ENCODE peak calls at places on chromosome 22, in ten cellular contexts. O, P, S, H, F, D, I, R, U and C are unnamed samples.

GRCh38 chr22:27447316-27447715 is 354.2 kb downstream of the MN1 start:
- DNase-seq in H (no peak), O (no peak), P (no peak), D (no peak), I (no peak), R (no peak), F (no peak), S (no peak), U (no peak), C (no peak)

GRCh38 chr22:23915230-23915754 is 21.1 kb downstream of the MIF start:
- DNase-seq in I (no peak), U (no peak), R (no peak), O (no peak), H (no peak), D (no peak), S (no peak), F (peak; percentile 26), P (no peak), C (no peak)

GRCh38 chr22:41905411-41906202 is 9.3 kb downstream of the SHISA8 start:
- DNase-seq in R (no peak), O (no peak), S (no peak), U (no peak), I (no peak), H (no peak), F (no peak), D (no peak), P (no peak), C (no peak)

GRCh38 chr22:44214187-44214586 is 33.5 kb downstream of the PARVG start:
- DNase-seq in O (no peak), F (peak; percentile 36), H (no peak), D (no peak), P (no peak), U (no peak), R (no peak), S (no peak), I (no peak), C (no peak)

GRCh38 chr22:34866081-34866480 is 199.9 kb upstream of the ISX start:
- DNase-seq in U (no peak), D (no peak), S (no peak), I (no peak), P (no peak), O (no peak), F (no peak), R (no peak), H (no peak), C (no peak)

GRCh38 chr22:34886391-34886790 is 179.6 kb upstream of the ISX start:
- DNase-seq in I (no peak), H (no peak), S (peak; percentile 56), R (no peak), P (no peak), D (no peak), U (no peak), O (no peak), F (no peak), C (no peak)

GRCh38 chr22:28017859-28018258 is 98.8 kb upstream of the PITPNB start:
- DNase-seq in O (peak; percentile 71), S (no peak), R (no peak), F (no peak), U (no peak), I (no peak), H (no peak), P (no peak), D (no peak), C (no peak)

GRCh38 chr22:33130473-33130872 is 72.3 kb upstream of the SYN3 start:
- DNase-seq in H (no peak), I (no peak), P (no peak), S (no peak), F (no peak), U (no peak), O (no peak), R (no peak), D (no peak), C (no peak)

GRCh38 chr22:39433476-39434242 is 23.2 kb upstream of the MGAT3 start:
- DNase-seq in I (no peak), F (no peak), R (no peak), S (no peak), O (no peak), H (no peak), P (no peak), D (no peak), U (no peak), C (no peak)

GRCh38 chr22:39997939-39998726 is 3.4 kb downstream of the FAM83F start:
- DNase-seq in O (no peak), F (no peak), P (no peak), D (peak; percentile 89), H (no peak), R (no peak), U (no peak), I (no peak), S (peak; percentile 22), C (no peak)

GRCh38 chr22:39522567-39523300 is 2.4 kb downstream of the ATF4 start:
- DNase-seq in H (peak; percentile 51), R (peak; percentile 92), D (peak; percentile 82), P (no peak), I (peak; percentile 68), O (no peak), F (no peak), U (peak; percentile 71), S (peak; percentile 49), C (no peak)

GRCh38 chr22:28025333-28025732 is 106.3 kb upstream of the PITPNB start:
- DNase-seq in U (no peak), R (no peak), D (no peak), F (peak; percentile 32), P (peak; percentile 21), O (peak; percentile 70), H (no peak), S (no peak), I (no peak), C (no peak)

GRCh38 chr22:46536559-46537220 is 730 bp downstream of the CELSR1 start:
- DNase-seq in R (no peak), F (no peak), H (peak; percentile 51), O (no peak), S (no peak), U (no peak), D (no peak), P (no peak), I (no peak), C (no peak)
- H3K4me3 ChIP-seq in R (peak overlapping the region; percentile 63), F (peak overlapping the region; percentile 43), H (peak overlapping the region; percentile 90), O (peak overlapping the region; percentile 63), S (peak overlapping the region; percentile 48), U (no peak overlapping the region), D (peak overlapping the region; percentile 38), P (no peak overlapping the region), I (no peak overlapping the region), C (no peak overlapping the region)

DNA sequence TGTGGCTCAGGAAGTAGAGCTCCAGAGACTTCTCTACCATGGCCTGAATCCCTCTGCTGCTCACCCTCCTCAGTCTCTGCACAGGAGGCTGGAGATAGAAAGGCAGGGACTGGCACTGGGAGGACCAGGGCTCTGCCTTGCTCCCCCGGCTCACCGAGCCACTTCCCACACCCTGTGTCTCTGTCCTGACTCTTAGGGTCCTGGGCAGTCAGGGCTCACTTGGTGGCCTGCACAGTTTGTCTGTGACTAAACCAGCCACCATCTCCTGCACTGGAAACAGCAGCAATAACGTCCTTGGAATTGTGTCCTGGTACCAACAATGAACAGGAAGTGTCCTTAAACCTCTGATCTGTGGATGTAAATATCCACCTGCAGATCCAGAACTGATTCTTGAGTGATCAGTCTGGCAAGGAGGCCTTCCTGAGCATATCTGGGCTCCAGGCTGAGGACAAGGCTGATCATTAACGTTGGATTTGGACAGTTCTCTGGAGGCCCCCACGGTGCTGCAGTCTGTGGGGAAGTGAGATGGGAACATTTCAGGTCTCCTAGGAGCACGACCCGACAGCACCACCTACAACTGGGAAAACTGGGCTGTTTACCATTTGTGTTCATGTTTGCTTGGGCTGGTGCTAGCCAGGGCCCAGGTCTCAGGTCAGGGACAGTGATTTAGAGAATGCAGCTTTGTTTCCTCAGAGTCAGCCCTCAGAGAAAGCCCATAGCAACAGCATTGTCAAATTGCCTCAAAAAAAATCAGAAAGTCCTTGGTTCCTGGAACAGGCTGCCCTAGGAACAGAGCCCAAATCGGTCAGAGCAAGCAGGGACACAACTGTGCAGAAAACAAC is 82.5 kb downstream of the ZNF280B start:
- DNase-seq in D (no peak), F (no peak), H (no peak), U (no peak), S (no peak), R (no peak), O (no peak), P (peak; percentile 31), I (no peak), C (no peak)
- H3K4me1 ChIP-seq in D (no peaks in the 10 kb centered on the region), F (no peaks in the 10 kb centered on the region), H (no peaks in the 10 kb centered on the region), U (no peaks in the 10 kb centered on the region), S (no peaks in the 10 kb centered on the region), R (no peaks in the 10 kb centered on the region), O (no peaks in the 10 kb centered on the region), P (no peaks in the 10 kb centered on the region), I (no peaks in the 10 kb centered on the region), C (no peaks in the 10 kb centered on the region)

DNA sequence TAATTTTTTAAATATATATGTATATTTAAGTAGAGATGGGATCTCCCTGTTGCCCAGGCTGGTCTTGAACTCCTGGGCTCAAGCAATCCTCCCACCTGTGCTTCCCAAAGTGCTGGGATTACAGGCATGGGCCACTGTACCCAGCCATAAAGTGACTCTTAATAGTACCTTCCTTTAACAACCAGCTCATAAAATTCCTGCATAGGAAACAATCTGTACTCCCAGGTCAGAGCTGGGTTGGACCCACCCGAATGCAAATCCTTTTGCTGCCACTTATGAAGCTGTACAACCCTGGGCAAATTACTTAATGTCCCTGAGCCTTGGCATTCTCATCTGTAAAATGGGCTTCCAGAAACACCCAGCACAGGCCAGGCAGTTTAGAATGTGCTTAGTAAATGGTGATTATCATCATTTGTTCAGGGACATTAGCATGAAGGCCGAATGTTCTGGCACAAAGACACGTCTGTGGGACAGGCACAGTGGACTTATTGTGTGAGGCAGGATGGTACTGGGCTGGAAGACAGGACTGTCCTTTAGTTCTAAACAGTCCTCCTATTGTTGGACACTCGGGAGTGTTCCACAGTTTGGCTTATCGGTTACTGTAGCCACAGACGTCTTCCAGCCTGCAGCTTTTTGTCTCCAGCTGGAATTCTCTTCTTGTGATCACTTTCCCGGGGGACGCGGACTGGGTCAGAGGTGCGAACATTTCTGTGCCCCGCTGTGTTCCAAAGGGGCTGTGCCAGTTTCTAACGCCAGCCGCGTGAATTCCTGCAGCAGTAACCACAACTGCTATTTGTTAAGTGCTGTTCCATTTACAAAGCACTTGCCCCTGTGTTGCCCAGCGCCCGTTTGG is 6.0 kb downstream of the PDXP start:
- DNase-seq in R (no peak), F (no peak), U (no peak), P (no peak), I (no peak), O (no peak), D (no peak), H (no peak), S (no peak), C (no peak)
- H3K36me3 ChIP-seq in R (no peaks in the 10 kb centered on the region), F (peaks cover 6% of the 10 kb centered on the region), U (peaks cover 8% of the 10 kb centered on the region), P (peaks cover 60% of the 10 kb centered on the region), I (no peaks in the 10 kb centered on the region), O (peaks cover 8% of the 10 kb centered on the region), D (no peaks in the 10 kb centered on the region), H (peaks cover 3% of the 10 kb centered on the region), S (no peaks in the 10 kb centered on the region), C (no peaks in the 10 kb centered on the region)

DNA sequence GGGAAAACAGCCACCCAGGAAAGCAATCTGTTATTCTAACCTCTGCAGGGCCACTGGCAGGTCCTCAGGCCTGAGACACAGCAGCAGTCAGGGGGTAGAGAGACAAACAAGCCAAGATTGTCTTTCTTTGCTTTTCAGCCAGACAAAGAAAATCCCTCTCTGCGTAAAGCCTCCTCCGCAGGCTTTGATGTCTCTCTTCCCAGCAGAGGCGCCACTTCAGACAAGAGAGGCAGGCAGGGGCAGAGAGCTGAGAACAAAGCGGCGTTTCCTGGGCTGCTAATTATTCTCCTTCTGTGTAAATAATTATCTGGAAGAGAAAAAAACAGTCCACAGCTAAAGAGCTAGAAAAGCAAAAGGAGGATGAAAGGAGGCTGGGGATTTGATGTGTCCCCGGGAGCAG is 102.7 kb upstream of the SEZ6L start:
- DNase-seq in F (no peak), P (no peak), S (no peak), I (no peak), D (no peak), R (no peak), H (peak; percentile 56), U (no peak), O (no peak), C (no peak)
- H3K4me3 ChIP-seq in F (no peak overlapping the region), P (no peak overlapping the region), S (no peak overlapping the region), I (no peak overlapping the region), D (no peak overlapping the region), R (no peak overlapping the region), H (no peak overlapping the region), U (no peak overlapping the region), O (no peak overlapping the region), C (no peak overlapping the region)